ENCODE peak calls at places on chromosomes 5 and 9, in four cellular contexts. N is psoas muscle, X is left cardiac atrium, A is A549. I is an unnamed sample.

GRCh38 chr9:34139477-34140146 is 13.1 kb upstream of the DCAF12 start:
- DNase-seq in A (peak), N (no peak), X (peak), I (peak)

GRCh38 chr5:27208051-27208450 is 169.7 kb upstream of the CDH9 start:
- DNase-seq in A (no peak), X (no peak), N (no peak), I (no peak)

GRCh38 chr5:65892801-65893200 is 33.6 kb upstream of the ERBIN start:
- DNase-seq in N (no peak), X (no peak), A (no peak), I (no peak)

GRCh38 chr5:142777858-142778257 is 7.7 kb downstream of the ARHGAP26 start:
- DNase-seq in N (no peak), A (no peak), X (no peak), I (no peak)

GRCh38 chr5:139670369-139671095 is 22.4 kb downstream of the CXXC5 start:
- DNase-seq in A (peak), N (no peak), X (no peak), I (no peak)

GRCh38 chr9:135267410-135267809 is 179.9 kb downstream of the OLFM1 start:
- DNase-seq in X (no peak), A (no peak), N (no peak), I (no peak)

GRCh38 chr5:172524573-172525021 is 70.3 kb upstream of the SH3PXD2B start:
- DNase-seq in X (no peak), N (no peak), A (no peak), I (no peak)

GRCh38 chr5:115810776-115811175 is 5.7 kb downstream of the CDO1 start:
- DNase-seq in N (no peak), A (no peak), X (no peak), I (no peak)

GRCh38 chr5:3187846-3188425 is 407.7 kb upstream of the IRX1 start:
- DNase-seq in A (no peak), N (no peak), X (no peak), I (no peak)

GRCh38 chr9:98085955-98086354 is 29.4 kb downstream of the NANS start:
- DNase-seq in A (no peak), N (no peak), X (no peak), I (no peak)

GRCh38 chr5:180271205-180271604 is 20.7 kb downstream of the MAPK9 start:
- DNase-seq in X (no peak), N (no peak), A (no peak), I (no peak)

GRCh38 chr5:154679501-154679900 is 75.7 kb upstream of the LARP1 start:
- DNase-seq in A (no peak), N (peak), X (no peak), I (no peak)

GRCh38 chr9:125889122-125889523 is 141.9 kb downstream of the PBX3 start:
- DNase-seq in N (peak), A (no peak), X (peak), I (peak)

GRCh38 chr5:10635257-10635860 is 71.5 kb downstream of the ANKRD33B start:
- DNase-seq in A (no peak), N (no peak), X (no peak), I (no peak)

GRCh38 chr9:135136991-135137390 is 49.5 kb downstream of the OLFM1 start:
- DNase-seq in X (no peak), N (no peak), A (no peak), I (no peak)

GRCh38 chr9:75039006-75039405 is 10.9 kb upstream of the CARNMT1 start:
- DNase-seq in X (no peak), N (no peak), A (no peak), I (no peak)

GRCh38 chr5:78766412-78766762 is 117.8 kb upstream of the LHFPL2 start:
- DNase-seq in A (no peak), N (no peak), X (no peak), I (no peak)

GRCh38 chr9:14441976-14442651 is 128.2 kb upstream of the NFIB start:
- DNase-seq in X (no peak), N (no peak), A (peak), I (no peak)

GRCh38 chr5:159971931-159972461 is 36.9 kb upstream of the TTC1 start:
- DNase-seq in A (no peak), X (no peak), N (no peak), I (no peak)

GRCh38 chr9:120892748-120893584 is 16.0 kb upstream of the PHF19 start:
- DNase-seq in A (no peak), N (no peak), X (no peak), I (no peak)